ENCODE peak calls at places on chromosome 2, in six cellular contexts. B, W, D, M, J and P are unnamed samples.

GRCh38 chr2:191218292-191218898 is 26.8 kb upstream of the MYO1B start:
- DNase-seq in B (peak), W (peak), D (no peak), M (no peak), J (peak), P (peak)

GRCh38 chr2:46379213-46380037 is 82.2 kb downstream of the EPAS1 start:
- DNase-seq in B (no peak), W (peak), D (no peak), M (no peak), J (no peak), P (no peak)

GRCh38 chr2:150144546-150145305 is 342.7 kb downstream of the RND3 start:
- DNase-seq in B (no peak), W (peak), D (no peak), M (no peak), J (peak), P (peak)

GRCh38 chr2:48048725-48049124 is 142.4 kb upstream of the FBXO11 start:
- DNase-seq in B (no peak), W (no peak), D (no peak), M (no peak), J (no peak), P (no peak)

GRCh38 chr2:1708476-1709334 is 35.6 kb downstream of the PXDN start:
- DNase-seq in B (no peak), W (no peak), D (no peak), M (no peak), J (no peak), P (peak)

GRCh38 chr2:20062615-20063545 is 11.5 kb upstream of the LAPTM4A start:
- DNase-seq in B (no peak), W (peak), D (no peak), M (no peak), J (no peak), P (peak)

GRCh38 chr2:218354850-218355443 is 1.7 kb upstream of the CATIP start:
- DNase-seq in B (no peak), W (no peak), D (no peak), M (no peak), J (peak), P (no peak)

GRCh38 chr2:19349911-19350677 is 8.3 kb downstream of the OSR1 start:
- DNase-seq in B (no peak), W (no peak), D (no peak), M (no peak), J (no peak), P (no peak)

GRCh38 chr2:241009601-241010530 is 11.4 kb downstream of the SNED1 start:
- DNase-seq in B (no peak), W (peak), D (no peak), M (no peak), J (peak), P (peak)

GRCh38 chr2:38178142-38178541 is 102.2 kb upstream of the CYP1B1 start:
- DNase-seq in B (peak), W (no peak), D (no peak), M (no peak), J (no peak), P (peak)

GRCh38 chr2:71906357-71906973 is 241.2 kb downstream of the CYP26B1 start:
- DNase-seq in B (no peak), W (no peak), D (no peak), M (no peak), J (no peak), P (no peak)

GRCh38 chr2:163155279-163155883 is 316.8 kb upstream of the KCNH7 start:
- DNase-seq in B (peak), W (peak), D (no peak), M (no peak), J (peak), P (peak)

GRCh38 chr2:205776139-205776538 is 93.8 kb downstream of the NRP2 start:
- DNase-seq in B (peak), W (no peak), D (no peak), M (no peak), J (peak), P (no peak)